ENCODE peak calls at places on chromosomes 13 and 19, in eight cellular contexts. One of them, this sample, is unnamed.

GRCh38 chr19:50909240-50910070 is 1.7 kb downstream of the KLK4 start:
- DNase-seq in mucosa of descending colon: peak
- DNase-seq in HepG2: peak
- DNase-seq in RWPE1: peak
- DNase-seq in B cell: no peak
- DNase-seq in ascending aorta: no peak
- DNase-seq in GM10248: peak
- DNase-seq in PC-3: peak
- DNase-seq in this sample: peak

GRCh38 chr13:38641164-38641948 is 45.5 kb upstream of the FREM2 start:
- DNase-seq in mucosa of descending colon: no peak
- DNase-seq in GM10248: no peak
- DNase-seq in RWPE1: no peak
- DNase-seq in HepG2: no peak
- DNase-seq in ascending aorta: no peak
- DNase-seq in B cell: no peak
- DNase-seq in PC-3: peak
- DNase-seq in this sample: no peak

GRCh38 chr13:103772576-103772975 is 706.4 kb upstream of the SLC10A2 start:
- DNase-seq in GM10248: no peak
- DNase-seq in ascending aorta: no peak
- DNase-seq in mucosa of descending colon: no peak
- DNase-seq in PC-3: peak
- DNase-seq in RWPE1: no peak
- DNase-seq in HepG2: peak
- DNase-seq in B cell: no peak
- DNase-seq in this sample: no peak

GRCh38 chr19:16614941-16615340 is 13.1 kb downstream of the MED26 start:
- DNase-seq in GM10248: no peak
- DNase-seq in B cell: no peak
- DNase-seq in ascending aorta: no peak
- DNase-seq in RWPE1: peak
- DNase-seq in HepG2: no peak
- DNase-seq in mucosa of descending colon: no peak
- DNase-seq in PC-3: peak
- DNase-seq in this sample: no peak

GRCh38 chr13:50543767-50544166 is 299.7 kb downstream of the DLEU7 start:
- DNase-seq in mucosa of descending colon: no peak
- DNase-seq in B cell: no peak
- DNase-seq in HepG2: no peak
- DNase-seq in PC-3: peak
- DNase-seq in RWPE1: no peak
- DNase-seq in ascending aorta: no peak
- DNase-seq in GM10248: no peak
- DNase-seq in this sample: no peak

GRCh38 chr19:12899891-12900518 is 9.0 kb downstream of the GCDH start:
- DNase-seq in HepG2: no peak
- DNase-seq in PC-3: no peak
- DNase-seq in ascending aorta: no peak
- DNase-seq in RWPE1: no peak
- DNase-seq in B cell: no peak
- DNase-seq in GM10248: peak
- DNase-seq in mucosa of descending colon: no peak
- DNase-seq in this sample: peak

GRCh38 chr13:24747248-24748151 is 16.5 kb upstream of the RNF17 start:
- DNase-seq in ascending aorta: no peak
- DNase-seq in HepG2: no peak
- DNase-seq in RWPE1: no peak
- DNase-seq in GM10248: no peak
- DNase-seq in B cell: no peak
- DNase-seq in PC-3: no peak
- DNase-seq in mucosa of descending colon: no peak
- DNase-seq in this sample: no peak

GRCh38 chr13:41590122-41590521 is 132.8 kb downstream of the RGCC start:
- DNase-seq in HepG2: no peak
- DNase-seq in ascending aorta: no peak
- DNase-seq in RWPE1: no peak
- DNase-seq in PC-3: peak
- DNase-seq in GM10248: no peak
- DNase-seq in B cell: no peak
- DNase-seq in mucosa of descending colon: no peak
- DNase-seq in this sample: no peak

GRCh38 chr19:13169769-13170168 is 19.6 kb downstream of the IER2 start:
- DNase-seq in PC-3: peak
- DNase-seq in HepG2: no peak
- DNase-seq in GM10248: peak
- DNase-seq in B cell: no peak
- DNase-seq in mucosa of descending colon: peak
- DNase-seq in ascending aorta: no peak
- DNase-seq in RWPE1: peak
- DNase-seq in this sample: peak

GRCh38 chr13:80931766-80932165 is 590.8 kb upstream of the SPRY2 start:
- DNase-seq in ascending aorta: no peak
- DNase-seq in B cell: no peak
- DNase-seq in HepG2: no peak
- DNase-seq in RWPE1: no peak
- DNase-seq in mucosa of descending colon: no peak
- DNase-seq in GM10248: no peak
- DNase-seq in PC-3: no peak
- DNase-seq in this sample: no peak

GRCh38 chr13:80217614-80218456 is 123.1 kb downstream of the SPRY2 start:
- DNase-seq in GM10248: no peak
- DNase-seq in mucosa of descending colon: no peak
- DNase-seq in B cell: no peak
- DNase-seq in HepG2: no peak
- DNase-seq in RWPE1: no peak
- DNase-seq in PC-3: peak
- DNase-seq in ascending aorta: no peak
- DNase-seq in this sample: no peak

GRCh38 chr13:46184277-46184699 is 2.3 kb upstream of the LCP1 start:
- DNase-seq in RWPE1: no peak
- DNase-seq in ascending aorta: no peak
- DNase-seq in mucosa of descending colon: peak
- DNase-seq in HepG2: peak
- DNase-seq in B cell: peak
- DNase-seq in PC-3: peak
- DNase-seq in GM10248: peak
- DNase-seq in this sample: peak

GRCh38 chr19:47330466-47330869 is 1.5 kb upstream of the C5AR2 start:
- DNase-seq in HepG2: no peak
- DNase-seq in ascending aorta: no peak
- DNase-seq in GM10248: no peak
- DNase-seq in PC-3: no peak
- DNase-seq in B cell: no peak
- DNase-seq in mucosa of descending colon: peak
- DNase-seq in RWPE1: no peak
- DNase-seq in this sample: no peak

GRCh38 chr13:36965767-36966166 is 33.4 kb downstream of the ALG5 start:
- DNase-seq in RWPE1: peak
- DNase-seq in ascending aorta: no peak
- DNase-seq in PC-3: peak
- DNase-seq in GM10248: no peak
- DNase-seq in mucosa of descending colon: no peak
- DNase-seq in B cell: no peak
- DNase-seq in HepG2: no peak
- DNase-seq in this sample: no peak

GRCh38 chr19:20273376-20273775 is 106.4 kb downstream of the ZNF486 start:
- DNase-seq in GM10248: no peak
- DNase-seq in PC-3: no peak
- DNase-seq in HepG2: no peak
- DNase-seq in mucosa of descending colon: no peak
- DNase-seq in RWPE1: no peak
- DNase-seq in B cell: no peak
- DNase-seq in ascending aorta: no peak
- DNase-seq in this sample: no peak

GRCh38 chr19:51799311-51799997 is 4.5 kb downstream of the FPR3 start:
- DNase-seq in GM10248: no peak
- DNase-seq in PC-3: peak
- DNase-seq in ascending aorta: peak
- DNase-seq in HepG2: peak
- DNase-seq in RWPE1: peak
- DNase-seq in B cell: no peak
- DNase-seq in mucosa of descending colon: peak
- DNase-seq in this sample: no peak

GRCh38 chr13:43303040-43303729 is 279.8 kb downstream of the DNAJC15 start:
- DNase-seq in ascending aorta: no peak
- DNase-seq in GM10248: peak
- DNase-seq in B cell: no peak
- DNase-seq in PC-3: peak
- DNase-seq in HepG2: peak
- DNase-seq in mucosa of descending colon: peak
- DNase-seq in RWPE1: peak
- DNase-seq in this sample: no peak

GRCh38 chr13:49503951-49504350 is 8.2 kb downstream of the PHF11 start:
- DNase-seq in RWPE1: no peak
- DNase-seq in mucosa of descending colon: no peak
- DNase-seq in B cell: no peak
- DNase-seq in GM10248: no peak
- DNase-seq in PC-3: no peak
- DNase-seq in ascending aorta: no peak
- DNase-seq in HepG2: no peak
- DNase-seq in this sample: no peak

GRCh38 chr19:2495651-2496316 is 19.9 kb downstream of the GADD45B start:
- DNase-seq in HepG2: no peak
- DNase-seq in mucosa of descending colon: peak
- DNase-seq in PC-3: no peak
- DNase-seq in RWPE1: no peak
- DNase-seq in GM10248: no peak
- DNase-seq in ascending aorta: peak
- DNase-seq in B cell: peak
- DNase-seq in this sample: no peak

GRCh38 chr19:7722231-7722651 is 9.7 kb downstream of the CLEC4G start:
- DNase-seq in mucosa of descending colon: no peak
- DNase-seq in RWPE1: no peak
- DNase-seq in B cell: no peak
- DNase-seq in GM10248: no peak
- DNase-seq in ascending aorta: no peak
- DNase-seq in HepG2: no peak
- DNase-seq in PC-3: no peak
- DNase-seq in this sample: no peak

GRCh38 chr13:72218966-72219365 is 352.0 kb upstream of the DACH1 start:
- DNase-seq in GM10248: no peak
- DNase-seq in B cell: no peak
- DNase-seq in RWPE1: no peak
- DNase-seq in HepG2: no peak
- DNase-seq in PC-3: no peak
- DNase-seq in ascending aorta: no peak
- DNase-seq in mucosa of descending colon: no peak
- DNase-seq in this sample: no peak

GRCh38 chr13:83780201-83780600 is 102.1 kb downstream of the SLITRK1 start:
- DNase-seq in ascending aorta: no peak
- DNase-seq in PC-3: peak
- DNase-seq in GM10248: no peak
- DNase-seq in HepG2: peak
- DNase-seq in B cell: no peak
- DNase-seq in RWPE1: no peak
- DNase-seq in mucosa of descending colon: no peak
- DNase-seq in this sample: no peak
- TF ChIP-seq CTCF in ascending aorta: no peak
- TF ChIP-seq CTCF in PC-3: peak
- TF ChIP-seq CTCF in GM10248: no peak
- TF ChIP-seq CTCF in HepG2: peak
- TF ChIP-seq CTCF in B cell: no peak
- TF ChIP-seq CTCF in RWPE1: no peak
- TF ChIP-seq CTCF in mucosa of descending colon: no peak
- TF ChIP-seq CTCF in this sample: peak

DNA sequence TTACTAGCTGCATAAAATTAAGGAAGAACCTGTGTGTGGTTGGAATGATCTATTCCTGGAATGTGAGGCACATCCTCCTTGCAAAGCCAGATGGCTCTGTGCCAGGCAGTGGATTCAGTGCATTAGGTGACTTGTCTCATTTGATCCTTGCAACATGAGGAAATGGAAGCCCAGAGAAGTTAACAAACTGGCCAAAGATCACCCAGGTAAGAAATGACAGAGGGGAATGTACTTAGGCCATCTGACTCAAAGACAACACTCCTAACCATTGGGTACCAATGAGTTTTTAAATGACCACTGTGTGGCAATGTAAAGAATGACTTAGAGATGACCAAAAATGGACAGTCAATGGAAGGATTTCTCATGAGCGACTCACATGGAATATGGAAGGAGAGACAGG is 114.2 kb upstream of the RXFP2 start:
- DNase-seq in GM10248: no peak
- DNase-seq in HepG2: no peak
- DNase-seq in PC-3: peak
- DNase-seq in B cell: no peak
- DNase-seq in mucosa of descending colon: peak
- DNase-seq in ascending aorta: no peak
- DNase-seq in RWPE1: peak
- DNase-seq in this sample: no peak
- TF ChIP-seq CTCF in GM10248: no peak
- TF ChIP-seq CTCF in HepG2: no peak
- TF ChIP-seq CTCF in PC-3: no peak
- TF ChIP-seq CTCF in B cell: no peak
- TF ChIP-seq CTCF in mucosa of descending colon: no peak
- TF ChIP-seq CTCF in ascending aorta: no peak
- TF ChIP-seq CTCF in RWPE1: no peak
- TF ChIP-seq CTCF in this sample: no peak

GRCh38 chr13:67328895-67329294 is 98.8 kb upstream of the PCDH9 start:
- DNase-seq in HepG2: no peak
- DNase-seq in mucosa of descending colon: no peak
- DNase-seq in ascending aorta: no peak
- DNase-seq in PC-3: no peak
- DNase-seq in RWPE1: no peak
- DNase-seq in GM10248: no peak
- DNase-seq in B cell: no peak
- DNase-seq in this sample: no peak
- TF ChIP-seq CTCF in HepG2: no peak
- TF ChIP-seq CTCF in mucosa of descending colon: no peak
- TF ChIP-seq CTCF in ascending aorta: no peak
- TF ChIP-seq CTCF in PC-3: no peak
- TF ChIP-seq CTCF in RWPE1: no peak
- TF ChIP-seq CTCF in GM10248: no peak
- TF ChIP-seq CTCF in B cell: no peak
- TF ChIP-seq CTCF in this sample: no peak

GRCh38 chr19:28486934-28487333 is 726.0 kb downstream of the UQCRFS1 start:
- DNase-seq in RWPE1: no peak
- DNase-seq in mucosa of descending colon: no peak
- DNase-seq in GM10248: no peak
- DNase-seq in ascending aorta: no peak
- DNase-seq in PC-3: no peak
- DNase-seq in B cell: no peak
- DNase-seq in HepG2: no peak
- DNase-seq in this sample: no peak

GRCh38 chr19:28492201-28492600 is 720.8 kb downstream of the UQCRFS1 start:
- DNase-seq in HepG2: no peak
- DNase-seq in RWPE1: no peak
- DNase-seq in mucosa of descending colon: no peak
- DNase-seq in B cell: no peak
- DNase-seq in ascending aorta: no peak
- DNase-seq in PC-3: no peak
- DNase-seq in GM10248: no peak
- DNase-seq in this sample: no peak

GRCh38 chr19:28492616-28493015 is 720.3 kb downstream of the UQCRFS1 start:
- DNase-seq in GM10248: no peak
- DNase-seq in PC-3: no peak
- DNase-seq in B cell: no peak
- DNase-seq in ascending aorta: no peak
- DNase-seq in HepG2: no peak
- DNase-seq in mucosa of descending colon: no peak
- DNase-seq in RWPE1: no peak
- DNase-seq in this sample: no peak

GRCh38 chr19:28488006-28488405 is 724.9 kb downstream of the UQCRFS1 start:
- DNase-seq in B cell: no peak
- DNase-seq in HepG2: no peak
- DNase-seq in GM10248: no peak
- DNase-seq in RWPE1: no peak
- DNase-seq in mucosa of descending colon: peak
- DNase-seq in PC-3: no peak
- DNase-seq in ascending aorta: no peak
- DNase-seq in this sample: no peak

GRCh38 chr19:28489126-28489660 is 723.8 kb downstream of the UQCRFS1 start:
- DNase-seq in HepG2: no peak
- DNase-seq in B cell: no peak
- DNase-seq in mucosa of descending colon: no peak
- DNase-seq in GM10248: no peak
- DNase-seq in ascending aorta: no peak
- DNase-seq in PC-3: no peak
- DNase-seq in RWPE1: no peak
- DNase-seq in this sample: no peak
- TF ChIP-seq CTCF in HepG2: no peak
- TF ChIP-seq CTCF in B cell: no peak
- TF ChIP-seq CTCF in mucosa of descending colon: no peak
- TF ChIP-seq CTCF in GM10248: no peak
- TF ChIP-seq CTCF in ascending aorta: no peak
- TF ChIP-seq CTCF in PC-3: no peak
- TF ChIP-seq CTCF in RWPE1: no peak
- TF ChIP-seq CTCF in this sample: no peak

This sample was measured in GM13977.